ENCODE peak calls at places on chromosomes 11 and 22, in four cellular contexts. V, I, M and H are unnamed samples. For H3K36me3, the result is how much of the 10 kb centered on the place peaks cover.

GRCh38 chr11:10858505-10859360 is 880 bp upstream of the ZBED5 start:
- DNase-seq in I (peak), M (peak), V (no peak), H (peak)

GRCh38 chr11:116913000-116913399 is 75.6 kb upstream of the APOA1 start:
- DNase-seq in I (no peak), V (peak), M (no peak), H (no peak)

GRCh38 chr11:46666982-46667590 is 33.3 kb downstream of the ARHGAP1 start:
- DNase-seq in M (no peak), V (no peak), I (no peak), H (no peak)

GRCh38 chr11:22666320-22666699 is at the start of gene GAS2:
- DNase-seq in V (no peak), M (no peak), I (no peak), H (no peak)

GRCh38 chr11:96103721-96104120 is 179.8 kb upstream of the MTMR2 start:
- DNase-seq in V (no peak), I (no peak), M (no peak), H (no peak)

GRCh38 chr11:62601114-62601363 is 626 bp downstream of the MTA2 start:
- DNase-seq in I (no peak), M (peak), V (no peak), H (peak)

GRCh38 chr11:28463826-28464225 is 355.6 kb downstream of the METTL15 start:
- DNase-seq in M (no peak), V (no peak), I (no peak), H (no peak)

GRCh38 chr11:60872952-60873524 is 5.7 kb downstream of the ZP1 start:
- DNase-seq in I (no peak), M (no peak), V (no peak), H (peak)

GRCh38 chr22:46108564-46109473 is 41.5 kb upstream of the PPARA start:
- DNase-seq in I (no peak), M (peak), V (peak), H (peak)

GRCh38 chr11:2741377-2742131 is 41.8 kb upstream of the KCNQ1OT1 start:
- DNase-seq in V (no peak), I (peak), M (no peak), H (peak)

GRCh38 chr11:6812391-6813005 is 13.0 kb upstream of the OR6A2 start:
- DNase-seq in M (peak), V (peak), I (no peak), H (peak)

GRCh38 chr22:21087119-21087518 is 41.4 kb downstream of the LRRC74B start:
- DNase-seq in I (no peak), M (no peak), V (no peak), H (no peak)

GRCh38 chr11:133790995-133791394 is 54.3 kb downstream of the SPATA19 start:
- DNase-seq in V (no peak), I (no peak), M (no peak), H (no peak)

GRCh38 chr11:57647960-57648776 is 1.5 kb downstream of the YPEL4 start:
- DNase-seq in V (no peak), M (no peak), I (peak), H (peak)

GRCh38 chr22:30860176-30861105 is 108.1 kb downstream of the MORC2 start:
- DNase-seq in V (no peak), M (no peak), I (no peak), H (no peak)

GRCh38 chr22:25085930-25086901 is 113.4 kb upstream of the CRYBB3 start:
- DNase-seq in I (peak), M (no peak), V (peak), H (no peak)

GRCh38 chr22:22940961-22941605 is 53.5 kb downstream of the IGLL5 start:
- DNase-seq in M (no peak), V (no peak), I (no peak), H (no peak)

GRCh38 chr11:48096588-48097525 is 116.5 kb downstream of the PTPRJ start:
- DNase-seq in I (no peak), V (peak), M (no peak), H (no peak)

GRCh38 chr11:64007160-64007628 is 21.0 kb downstream of the OTUB1 start:
- DNase-seq in V (peak), I (peak), M (peak), H (peak)

GRCh38 chr22:27283714-27284113 is 517.8 kb downstream of the MN1 start:
- DNase-seq in I (no peak), M (no peak), V (no peak), H (peak)

GRCh38 chr11:82682003-82682751 is 51.5 kb downstream of the FAM181B start:
- DNase-seq in V (peak), I (no peak), M (peak), H (peak)

GRCh38 chr22:17167486-17167885 is 8.4 kb upstream of the HDHD5 start:
- DNase-seq in V (no peak), M (no peak), I (no peak), H (no peak)

GRCh38 chr11:37560346-37560745 is 962.3 kb upstream of the RAG2 start:
- DNase-seq in V (peak), M (no peak), I (no peak), H (no peak)

GRCh38 chr11:95829580-95830259 is 39.4 kb downstream of the CEP57 start:
- DNase-seq in V (peak), M (no peak), I (no peak), H (no peak)

GRCh38 chr22:17483670-17484372 is 79.5 kb upstream of the SLC25A18 start:
- DNase-seq in M (no peak), V (no peak), I (no peak), H (no peak)

GRCh38 chr11:8277691-8278090 is 14.0 kb upstream of the LMO1 start:
- DNase-seq in I (no peak), M (no peak), V (peak), H (no peak)

GRCh38 chr11:86637976-86638375 is 34.4 kb downstream of the ME3 start:
- DNase-seq in V (peak), I (no peak), M (no peak), H (no peak)

GRCh38 chr22:50526849-50527801 is 1.7 kb upstream of the SCO2 start:
- DNase-seq in V (no peak), M (peak), I (peak), H (peak)

GRCh38 chr22:23826510-23827350 is 12.1 kb downstream of the DERL3 start:
- DNase-seq in M (no peak), V (no peak), I (peak), H (no peak)

GRCh38 chr11:10158461-10158860 is 135.6 kb downstream of the SBF2 start:
- DNase-seq in M (no peak), V (peak), I (no peak), H (no peak)

GRCh38 chr22:22388055-22388454 is 120.5 kb downstream of the ZNF280B start:
- DNase-seq in M (no peak), I (no peak), V (no peak), H (no peak)

GRCh38 chr11:68774188-68774585 is 22.9 kb upstream of the TESMIN start:
- DNase-seq in M (no peak), I (no peak), V (no peak), H (no peak)

GRCh38 chr11:68778205-68778604 is 26.9 kb upstream of the TESMIN start:
- DNase-seq in V (no peak), M (no peak), I (no peak), H (no peak)

GRCh38 chr11:68773521-68774187 is 22.3 kb upstream of the TESMIN start:
- DNase-seq in V (no peak), I (peak), M (no peak), H (no peak)

GRCh38 chr11:68776442-68777235 is 25.3 kb upstream of the TESMIN start:
- DNase-seq in V (no peak), M (no peak), I (no peak), H (no peak)

DNA sequence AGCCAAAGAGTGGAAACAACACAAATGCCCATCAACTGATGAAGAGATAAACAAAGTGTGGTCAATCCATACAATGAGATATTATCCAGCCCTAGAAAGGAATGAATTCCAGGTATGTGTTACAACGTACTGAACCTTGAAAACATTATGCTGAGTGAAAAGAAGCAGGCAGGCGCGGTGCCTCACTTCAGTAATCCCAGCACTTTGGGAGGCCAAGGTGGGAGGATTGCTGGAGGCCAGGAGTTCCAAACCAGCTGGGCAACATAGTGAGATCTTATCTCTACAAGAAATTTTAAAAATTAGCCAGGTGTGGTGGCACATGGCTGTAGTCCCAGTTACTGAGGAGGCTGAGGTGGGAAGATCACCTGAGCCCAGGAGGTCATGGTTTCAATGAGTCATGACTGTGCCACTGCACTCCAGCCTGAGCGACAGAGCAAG is 24.6 kb upstream of the TESMIN start:
- DNase-seq in V (peak), I (no peak), M (no peak), H (no peak)
- H3K36me3 ChIP-seq in V (under half), I (under half), M (under half), H (under half)

DNA sequence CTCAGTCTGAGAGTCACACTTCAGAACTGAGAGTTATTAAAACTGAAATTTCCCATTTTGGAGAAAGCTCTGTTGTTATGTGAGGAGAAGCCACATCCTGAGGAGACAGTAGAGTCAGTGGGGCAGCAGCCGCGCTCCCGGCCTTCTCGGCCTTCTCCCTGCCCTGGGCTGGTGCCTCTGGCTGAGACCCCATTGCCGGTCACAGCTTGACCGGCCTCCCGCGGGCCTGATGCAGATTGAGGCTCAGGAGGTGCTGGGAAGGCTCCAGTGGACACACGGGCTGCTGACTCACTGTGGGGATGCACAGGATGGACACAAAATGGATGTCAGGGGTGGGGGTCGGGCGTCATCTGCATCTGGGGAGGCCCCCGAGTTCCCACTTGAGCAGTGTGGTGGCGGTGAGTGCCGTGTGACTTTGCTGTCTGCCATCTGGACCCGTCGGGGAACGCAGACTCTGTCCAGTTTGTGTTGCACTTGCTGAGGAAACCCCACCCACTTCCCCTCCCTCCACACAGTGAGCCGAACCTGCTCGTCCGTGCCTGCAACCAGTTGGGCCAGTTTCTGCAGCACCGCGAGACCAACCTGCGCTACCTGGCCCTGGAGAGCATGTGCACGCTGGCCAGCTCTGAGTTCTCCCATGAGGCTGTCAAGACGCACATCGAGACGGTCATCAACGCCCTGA is 50.1 kb downstream of the MUC6 start:
- DNase-seq in V (no peak), I (peak), M (no peak), H (no peak)
- H3K36me3 ChIP-seq in V (under half), I (under half), M (under half), H (half or more)

DNA sequence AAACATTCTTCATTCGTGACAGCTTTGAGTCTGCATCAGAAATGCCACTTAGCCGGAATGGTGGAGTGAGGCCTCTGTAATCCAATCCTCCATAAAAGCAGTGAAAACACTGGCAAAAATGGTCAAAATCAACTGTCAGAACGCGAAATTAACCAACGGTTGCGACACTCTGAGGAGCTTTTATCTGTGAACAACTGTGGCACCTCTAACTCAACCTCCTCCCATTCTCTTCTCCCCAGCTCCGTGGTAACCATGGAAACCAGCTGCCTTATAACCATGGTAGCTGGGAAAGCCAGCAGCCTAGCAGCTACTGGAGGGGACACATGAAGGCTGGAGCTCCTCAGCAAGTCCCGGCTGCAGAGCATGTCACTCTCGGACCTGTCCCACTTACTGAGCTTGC is 20.3 kb downstream of the AP2A2 start:
- DNase-seq in I (no peak), V (no peak), M (no peak), H (no peak)
- H3K36me3 ChIP-seq in I (under half), V (under half), M (under half), H (under half)

DNA sequence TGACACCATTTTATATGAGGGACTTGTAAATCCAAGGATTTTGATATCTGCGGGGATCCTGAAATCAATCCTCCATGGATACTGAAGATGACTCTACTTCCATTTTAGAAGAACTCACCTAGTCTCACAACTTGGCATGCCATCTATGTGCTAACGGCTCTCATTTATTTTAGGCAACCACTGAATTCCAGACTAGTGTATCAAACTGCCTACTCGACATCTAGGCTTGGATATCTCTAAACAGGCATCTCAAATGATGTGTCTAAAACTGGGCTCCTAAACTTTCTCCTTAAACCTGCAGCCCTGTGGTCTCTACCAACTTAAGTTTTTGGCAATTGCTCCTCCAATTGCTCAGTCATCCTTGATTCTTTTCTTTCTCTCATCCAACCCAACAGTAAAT is 31.2 kb upstream of the CLNS1A start:
- DNase-seq in M (no peak), I (no peak), V (no peak), H (no peak)
- H3K36me3 ChIP-seq in M (under half), I (under half), V (under half), H (half or more)

DNA sequence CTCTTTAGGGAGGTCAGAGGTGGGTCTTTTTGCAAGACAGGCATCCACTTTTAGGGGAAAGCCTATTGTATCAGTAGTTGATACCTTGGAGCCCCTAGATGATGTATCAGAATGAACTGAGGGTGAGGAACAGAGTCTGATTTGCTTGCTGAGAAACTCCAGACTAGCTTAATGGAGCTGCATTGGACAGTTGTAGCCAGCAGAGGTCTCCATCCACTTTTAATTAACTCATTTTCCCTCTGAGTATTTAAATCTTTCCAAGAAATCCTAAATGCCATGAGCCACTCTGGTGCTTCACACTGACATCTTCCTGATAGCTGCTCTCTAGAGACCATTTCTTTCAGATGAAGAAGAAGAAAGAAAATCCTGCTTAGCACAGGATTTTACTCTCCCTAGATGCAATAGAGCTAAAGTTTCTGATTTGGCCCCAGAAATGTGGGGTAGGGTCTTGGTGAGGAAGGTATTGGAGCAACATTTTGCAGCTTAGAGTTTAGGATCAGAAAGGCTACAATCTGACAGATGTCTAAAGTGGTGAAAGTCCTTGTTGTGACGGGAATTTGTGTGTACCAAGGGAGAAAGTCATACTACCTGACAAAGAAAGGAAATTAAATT is 38.0 kb downstream of the EXT2 start:
- DNase-seq in I (no peak), V (no peak), M (no peak), H (peak)
- H3K36me3 ChIP-seq in I (under half), V (under half), M (under half), H (under half)

GRCh38 chr11:77347962-77348361 is 46.5 kb upstream of the GDPD4 start:
- DNase-seq in I (no peak), M (no peak), V (no peak), H (no peak)

GRCh38 chr11:77345621-77346020 is 44.1 kb upstream of the GDPD4 start:
- DNase-seq in I (no peak), V (peak), M (no peak), H (no peak)

GRCh38 chr11:77351281-77351905 is 49.9 kb upstream of the GDPD4 start:
- DNase-seq in M (no peak), V (peak), I (no peak), H (no peak)

GRCh38 chr11:77346906-77347603 is 45.6 kb upstream of the GDPD4 start:
- DNase-seq in M (no peak), V (peak), I (no peak), H (no peak)
- H3K36me3 ChIP-seq in M (under half), V (under half), I (under half), H (under half)

GRCh38 chr22:40431021-40431420 is 60.6 kb downstream of the SGSM3 start:
- DNase-seq in V (no peak), M (no peak), I (no peak), H (no peak)
- H3K36me3 ChIP-seq in V (under half), M (under half), I (under half), H (under half)

GRCh38 chr22:44892243-44892642 is 117.6 kb downstream of the PHF21B start:
- DNase-seq in M (no peak), I (peak), V (no peak), H (no peak)
- H3K36me3 ChIP-seq in M (under half), I (under half), V (under half), H (under half)

DNA sequence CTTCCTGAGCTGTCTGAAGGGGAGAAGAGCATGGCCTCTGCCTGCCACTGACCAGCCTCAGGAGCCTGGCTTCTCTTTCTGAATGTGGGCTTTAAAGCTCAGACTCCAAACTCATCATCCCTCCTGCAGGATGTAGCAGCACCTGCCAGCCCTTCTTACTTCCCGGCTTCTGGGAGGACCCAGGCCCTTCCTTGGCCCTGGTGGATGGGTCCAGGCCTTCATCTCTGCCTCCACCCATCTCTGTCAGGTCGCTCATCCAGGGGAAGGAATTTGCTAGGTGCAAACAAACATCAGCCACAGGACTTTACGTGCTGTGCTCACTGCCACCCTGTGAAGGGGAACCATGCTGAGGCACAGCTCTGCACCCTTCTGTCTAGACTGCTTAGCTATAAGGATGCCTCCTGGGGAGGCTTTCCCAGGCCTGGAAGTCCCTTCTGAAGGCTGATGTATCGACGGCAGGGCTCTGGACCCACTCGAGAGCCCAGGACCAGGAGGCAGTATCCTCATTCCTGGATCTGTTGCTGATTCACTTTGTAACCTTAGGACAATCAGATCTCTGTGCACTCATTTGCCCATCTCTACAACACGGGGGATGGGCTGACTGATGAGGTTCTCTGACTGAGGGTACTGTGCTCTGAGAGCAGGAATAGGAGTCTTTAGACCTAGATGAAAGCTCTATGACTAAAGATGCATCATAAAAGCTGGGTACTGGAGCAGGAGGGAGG is 30.9 kb downstream of the USP35 start:
- DNase-seq in I (no peak), M (no peak), V (no peak), H (no peak)
- H3K36me3 ChIP-seq in I (under half), M (under half), V (under half), H (half or more)